ENCODE peak calls at places on chromosomes 1 and 21, in six cellular contexts. L is upper lobe of right lung, U is HFFc6, H is cardiac fibroblast, E is DND-41, D is astrocyte of the cerebellum. O is an unnamed sample.

GRCh38 chr21:46421756-46422555 is 36.7 kb upstream of the DIP2A start:
- DNase-seq in H (no peak), L (no peak), E (no peak), U (no peak), D (no peak), O (no peak)

GRCh38 chr1:56331892-56332567 is 247.3 kb downstream of the PLPP3 start:
- DNase-seq in U (no peak), D (no peak), E (no peak), L (no peak), H (no peak), O (no peak)

GRCh38 chr1:55958498-55958897 is 620.9 kb downstream of the PLPP3 start:
- DNase-seq in H (no peak), L (no peak), U (no peak), D (peak), E (no peak), O (no peak)

GRCh38 chr1:47686731-47687617 is 249.1 kb downstream of the FOXD2 start:
- DNase-seq in E (no peak), L (peak), H (no peak), D (no peak), U (no peak), O (no peak)

GRCh38 chr1:85554630-85555327 is 25.8 kb upstream of the CCN1 start:
- DNase-seq in U (peak), D (no peak), H (peak), L (no peak), E (no peak), O (no peak)

GRCh38 chr1:29650476-29650875 is 414.2 kb downstream of the PTPRU start:
- DNase-seq in D (no peak), L (no peak), H (no peak), U (no peak), E (no peak), O (no peak)

GRCh38 chr1:29478046-29478791 is 241.9 kb downstream of the PTPRU start:
- DNase-seq in D (no peak), E (no peak), H (no peak), L (no peak), U (no peak), O (no peak)

GRCh38 chr1:180674603-180675530 is 43.0 kb downstream of the XPR1 start:
- DNase-seq in H (peak), U (no peak), E (no peak), D (peak), L (no peak), O (no peak)

GRCh38 chr1:31701137-31701736 is 2.6 kb downstream of the COL16A1 start:
- DNase-seq in D (peak), L (peak), U (peak), H (peak), E (peak), O (peak)

GRCh38 chr21:46626536-46627302 is 8.8 kb upstream of the PRMT2 start:
- DNase-seq in E (no peak), H (no peak), L (peak), D (no peak), U (no peak), O (peak)

GRCh38 chr1:7625401-7625800 is 145.7 kb upstream of the VAMP3 start:
- DNase-seq in D (no peak), L (no peak), E (no peak), H (no peak), U (no peak), O (no peak)

GRCh38 chr1:26237230-26237966 is 3.4 kb downstream of the CEP85 start:
- DNase-seq in H (peak), D (no peak), U (no peak), L (no peak), E (no peak), O (no peak)

GRCh38 chr1:209743145-209743482 is 12.7 kb upstream of the TRAF3IP3 start:
- DNase-seq in U (peak), E (no peak), H (peak), D (peak), L (no peak), O (no peak)

GRCh38 chr1:8283058-8283884 is 34.6 kb upstream of the SLC45A1 start:
- DNase-seq in E (no peak), L (peak), U (no peak), H (no peak), D (no peak), O (peak)

GRCh38 chr1:89065077-89065868 is at the start of gene GBP1:
- DNase-seq in E (peak), U (peak), D (peak), H (peak), L (no peak), O (no peak)

GRCh38 chr1:179743679-179744400 is 749 bp downstream of the FAM163A start:
- DNase-seq in E (no peak), D (no peak), U (no peak), L (no peak), H (no peak), O (no peak)

GRCh38 chr1:30761312-30762151 is 4.0 kb upstream of the LAPTM5 start:
- DNase-seq in L (no peak), U (no peak), H (no peak), E (no peak), D (no peak), O (peak)

GRCh38 chr1:21635138-21635535 is 34.0 kb downstream of the RAP1GAP start:
- DNase-seq in H (no peak), U (no peak), D (no peak), L (no peak), E (no peak), O (no peak)

GRCh38 chr1:41350055-41350378 is 11.2 kb upstream of the FOXO6 start:
- DNase-seq in D (no peak), U (no peak), H (no peak), L (no peak), E (no peak), O (no peak)

GRCh38 chr21:39908265-39908923 is 41.2 kb downstream of the PCP4 start:
- DNase-seq in L (no peak), D (no peak), E (no peak), U (no peak), H (no peak), O (no peak)

GRCh38 chr1:150257624-150258274 is at the start of gene CA14:
- DNase-seq in L (peak), H (no peak), D (no peak), E (no peak), U (no peak), O (no peak)

GRCh38 chr1:11766429-11766776 is 4.4 kb downstream of the C1orf167 start:
- DNase-seq in U (no peak), H (no peak), D (no peak), L (no peak), E (no peak), O (no peak)

GRCh38 chr1:114746450-114747121 is 11.2 kb downstream of the CSDE1 start:
- DNase-seq in E (no peak), U (no peak), D (no peak), H (no peak), L (no peak), O (peak)
- TF ChIP-seq CTCF in E (no peak), U (no peak), D (no peak), H (no peak), L (no peak), O (no peak)

DNA sequence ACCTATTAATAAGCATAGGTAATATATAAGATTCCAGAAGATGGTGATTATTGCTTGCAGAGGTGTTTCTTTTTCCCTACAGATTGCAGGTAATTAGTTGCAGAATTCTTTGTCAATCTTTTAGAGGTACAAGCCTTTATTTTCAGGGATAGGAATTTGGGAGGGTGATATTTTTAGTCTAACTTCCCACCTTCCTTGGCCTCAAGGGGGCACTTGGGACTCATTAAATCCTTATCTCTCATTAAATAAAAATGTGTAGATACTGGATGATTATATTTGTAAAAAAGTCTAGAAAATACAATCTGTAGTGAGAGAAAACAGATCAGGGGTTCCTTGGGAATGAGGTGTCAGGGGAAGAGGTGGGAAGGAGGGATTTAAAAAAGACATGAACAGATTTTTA is 179.2 kb downstream of the PATJ start:
- DNase-seq in D (peak), U (no peak), L (no peak), E (no peak), H (peak), O (no peak)
- TF ChIP-seq CTCF in D (peak), U (peak), L (no peak), E (no peak), H (peak), O (peak)

GRCh38 chr1:119475866-119476439 is 31.1 kb upstream of the HSD3B1 start:
- DNase-seq in L (peak), D (no peak), E (peak), U (peak), H (peak), O (peak)
- TF ChIP-seq CTCF in L (peak), D (peak), E (peak), U (peak), H (peak), O (peak)

GRCh38 chr1:60483471-60483870 is 409.9 kb upstream of the C1orf87 start:
- DNase-seq in E (no peak), L (no peak), U (no peak), H (no peak), D (no peak), O (no peak)
- TF ChIP-seq CTCF in E (no peak), L (no peak), U (no peak), H (no peak), D (no peak), O (no peak)

GRCh38 chr1:79197421-79197820 is 190.9 kb upstream of the ADGRL4 start:
- DNase-seq in D (no peak), L (no peak), H (peak), E (no peak), U (peak), O (no peak)
- TF ChIP-seq CTCF in D (peak), L (peak), H (peak), E (no peak), U (peak), O (no peak)

DNA sequence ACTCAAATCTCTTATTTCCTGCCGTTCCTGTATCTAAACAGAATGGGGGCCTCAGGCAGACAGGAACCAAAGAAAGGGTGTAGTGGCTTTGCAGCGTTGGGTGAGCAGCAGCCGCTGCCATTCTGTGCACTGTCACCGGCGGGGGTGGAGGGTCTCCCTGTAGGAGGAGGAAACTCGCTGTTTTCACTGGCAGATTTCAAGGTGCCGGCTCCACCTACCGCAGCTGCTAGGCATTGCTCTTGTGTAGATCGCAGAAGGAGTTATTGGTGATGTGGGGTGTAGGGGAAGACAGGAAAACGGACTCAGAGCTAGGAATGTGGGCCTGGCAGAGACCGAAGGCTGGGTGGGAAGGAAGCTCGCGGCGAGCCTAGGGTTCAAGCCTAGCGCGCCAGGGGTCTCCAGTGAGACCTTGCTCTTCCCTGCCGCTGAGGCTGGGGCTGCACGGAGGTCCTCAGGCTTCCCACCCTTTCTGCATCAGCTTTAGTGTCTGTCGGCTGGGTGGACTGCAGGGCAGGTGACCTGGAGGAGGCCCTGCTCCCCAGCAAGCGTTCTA is 20.8 kb downstream of the ATP5PO start:
- DNase-seq in U (peak), D (peak), L (peak), E (peak), H (peak), O (peak)
- TF ChIP-seq CTCF in U (peak), D (peak), L (peak), E (peak), H (peak), O (peak)